ENCODE peak calls at places on chromosomes 11 and 22, in six cellular contexts. E is smooth muscle cell of the brain vasculature, T is brain microvascular endothelial cell, Q is suprapubic skin, P is OCI-LY7, H is NCI-H460. S is an unnamed sample.

GRCh38 chr11:2590951-2591754 is 108.6 kb downstream of the KCNQ1OT1 start:
- DNase-seq in E (no peak), T (no peak), Q (no peak), P (no peak), H (no peak), S (no peak)

GRCh38 chr11:45664376-45665205 is 831 bp downstream of the CHST1 start:
- DNase-seq in E (no peak), T (no peak), Q (peak; percentile 68), P (no peak), H (no peak), S (no peak)

GRCh38 chr11:100910808-100911207 is 218.8 kb downstream of the PGR start:
- DNase-seq in E (no peak), T (no peak), Q (no peak), P (peak; percentile 50), H (no peak), S (no peak)

GRCh38 chr22:17056058-17056457 is 28.7 kb upstream of the IL17RA start:
- DNase-seq in E (no peak), T (no peak), Q (no peak), P (no peak), H (no peak), S (no peak)

GRCh38 chr11:109247071-109247470 is 174.9 kb upstream of the C11orf87 start:
- DNase-seq in E (no peak), T (peak; percentile 87), Q (no peak), P (no peak), H (no peak), S (no peak)

GRCh38 chr11:69377029-69377952 is 83.3 kb downstream of the MYEOV start:
- DNase-seq in E (no peak), T (no peak), Q (peak; percentile 53), P (no peak), H (no peak), S (no peak)

GRCh38 chr11:26841818-26842457 is 120.1 kb upstream of the SLC5A12 start:
- DNase-seq in E (no peak), T (peak; percentile 33), Q (no peak), P (no peak), H (no peak), S (no peak)

GRCh38 chr11:109747839-109748238 is 325.8 kb downstream of the C11orf87 start:
- DNase-seq in E (no peak), T (no peak), Q (no peak), P (no peak), H (no peak), S (peak; percentile 83)

GRCh38 chr11:58395581-58395980 is 11.1 kb downstream of the OR5B3 start:
- DNase-seq in E (no peak), T (peak; percentile 11), Q (no peak), P (no peak), H (no peak), S (no peak)

GRCh38 chr11:29300441-29300840 is 716.4 kb downstream of the KCNA4 start:
- DNase-seq in E (no peak), T (peak; percentile 82), Q (no peak), P (no peak), H (no peak), S (no peak)

GRCh38 chr11:6319879-6320410 is 356 bp downstream of the CAVIN3 start:
- DNase-seq in E (peak; percentile 79), T (peak; percentile 91), Q (peak; percentile 92), P (no peak), H (peak; percentile 55), S (no peak)

GRCh38 chr11:133082453-133082781 is 449.9 kb downstream of the OPCML start:
- DNase-seq in E (no peak), T (no peak), Q (peak; percentile 74), P (no peak), H (no peak), S (peak; percentile 53)

GRCh38 chr11:73330569-73331093 is 22.6 kb downstream of the ARHGEF17 start:
- DNase-seq in E (no peak), T (peak; percentile 33), Q (no peak), P (no peak), H (no peak), S (no peak)

GRCh38 chr11:34044664-34045485 is 6.7 kb upstream of the CAPRIN1 start:
- DNase-seq in E (peak; percentile 52), T (peak; percentile 89), Q (no peak), P (no peak), H (peak; percentile 55), S (peak; percentile 89)

GRCh38 chr11:79241205-79241604 is 199.6 kb downstream of the TENM4 start:
- DNase-seq in E (no peak), T (no peak), Q (no peak), P (no peak), H (no peak), S (no peak)

GRCh38 chr22:30872282-30873041 is 96.1 kb downstream of the MORC2 start:
- DNase-seq in E (no peak), T (no peak), Q (peak; percentile 31), P (no peak), H (no peak), S (no peak)

GRCh38 chr22:32996276-32996675 is 61.9 kb downstream of the SYN3 start:
- DNase-seq in E (no peak), T (no peak), Q (no peak), P (no peak), H (no peak), S (no peak)

GRCh38 chr11:4134844-4135243 is 40.2 kb downstream of the RRM1 start:
- DNase-seq in E (no peak), T (peak; percentile 29), Q (no peak), P (no peak), H (no peak), S (no peak)

GRCh38 chr11:19903620-19904069 is 191.0 kb downstream of the NAV2 start:
- DNase-seq in E (peak; percentile 52), T (peak; percentile 84), Q (no peak), P (peak; percentile 60), H (peak; percentile 52), S (peak; percentile 60)

GRCh38 chr11:70948855-70949551 is 303.4 kb downstream of the SHANK2 start:
- DNase-seq in E (no peak), T (no peak), Q (no peak), P (no peak), H (no peak), S (no peak)

GRCh38 chr22:46465793-46466192 is 71.6 kb downstream of the CELSR1 start:
- DNase-seq in E (no peak), T (no peak), Q (no peak), P (no peak), H (no peak), S (no peak)

GRCh38 chr11:64592234-64592615 is 1.2 kb downstream of the SLC22A12 start:
- DNase-seq in E (no peak), T (no peak), Q (no peak), P (no peak), H (no peak), S (no peak)

GRCh38 chr11:112315057-112315720 is 54.5 kb upstream of the PLET1 start:
- DNase-seq in E (no peak), T (no peak), Q (no peak), P (no peak), H (no peak), S (no peak)